ENCODE peak calls at places on chromosome 18, in nine cellular contexts. U, H, J, K, A, B, N, W and O are unnamed samples.

GRCh38 chr18:2657788-2658458 is 2.4 kb downstream of the SMCHD1 start:
- DNase-seq in U (no peak), H (no peak), J (no peak), K (no peak), A (peak), B (peak), N (peak), W (no peak), O (no peak)

GRCh38 chr18:2538236-2538635 is 33.1 kb downstream of the METTL4 start:
- DNase-seq in U (no peak), H (no peak), J (no peak), K (no peak), A (no peak), B (no peak), N (peak), W (no peak), O (no peak)

GRCh38 chr18:8948471-8949149 is 153.9 kb upstream of the NDUFV2 start:
- DNase-seq in U (no peak), H (no peak), J (no peak), K (peak), A (no peak), B (peak), N (peak), W (no peak), O (no peak)

GRCh38 chr18:8215741-8216140 is 393.5 kb upstream of the RAB12 start:
- DNase-seq in U (no peak), H (no peak), J (no peak), K (no peak), A (no peak), B (no peak), N (no peak), W (no peak), O (no peak)

GRCh38 chr18:48546411-48546810 is 7.6 kb downstream of the CTIF start:
- DNase-seq in U (no peak), H (no peak), J (no peak), K (no peak), A (no peak), B (peak), N (peak), W (no peak), O (no peak)

GRCh38 chr18:56661414-56662101 is 10.4 kb downstream of the WDR7 start:
- DNase-seq in U (no peak), H (no peak), J (no peak), K (no peak), A (no peak), B (no peak), N (peak), W (no peak), O (no peak)

GRCh38 chr18:13437801-13438506 is 219.4 kb downstream of the LDLRAD4 start:
- DNase-seq in U (no peak), H (peak), J (no peak), K (no peak), A (no peak), B (no peak), N (no peak), W (no peak), O (peak)

GRCh38 chr18:75167759-75168211 is 41.2 kb downstream of the PTGR3 start:
- DNase-seq in U (peak), H (no peak), J (peak), K (peak), A (no peak), B (no peak), N (no peak), W (no peak), O (no peak)

GRCh38 chr18:8969639-8970378 is 132.7 kb upstream of the NDUFV2 start:
- DNase-seq in U (no peak), H (no peak), J (no peak), K (no peak), A (no peak), B (no peak), N (no peak), W (no peak), O (no peak)

GRCh38 chr18:10291568-10291981 is 162.9 kb upstream of the APCDD1 start:
- DNase-seq in U (no peak), H (no peak), J (no peak), K (no peak), A (no peak), B (no peak), N (no peak), W (no peak), O (no peak)

GRCh38 chr18:4017479-4017878 is 437.6 kb downstream of the DLGAP1 start:
- DNase-seq in U (no peak), H (no peak), J (no peak), K (peak), A (peak), B (no peak), N (no peak), W (no peak), O (no peak)

GRCh38 chr18:79852561-79853302 is 55.0 kb downstream of the KCNG2 start:
- DNase-seq in U (no peak), H (no peak), J (peak), K (no peak), A (no peak), B (no peak), N (no peak), W (no peak), O (no peak)

GRCh38 chr18:3914116-3914515 is 464.1 kb downstream of the TGIF1 start:
- DNase-seq in U (no peak), H (no peak), J (peak), K (no peak), A (no peak), B (no peak), N (no peak), W (no peak), O (no peak)

GRCh38 chr18:59837586-59837985 is 62.2 kb upstream of the PMAIP1 start:
- DNase-seq in U (no peak), H (peak), J (no peak), K (peak), A (peak), B (peak), N (peak), W (peak), O (no peak)

GRCh38 chr18:73826098-73826497 is 321.5 kb downstream of the FBXO15 start:
- DNase-seq in U (no peak), H (no peak), J (no peak), K (no peak), A (no peak), B (no peak), N (no peak), W (no peak), O (no peak)

GRCh38 chr18:78741381-78742340 is 238.0 kb upstream of the SALL3 start:
- DNase-seq in U (no peak), H (no peak), J (no peak), K (no peak), A (no peak), B (no peak), N (no peak), W (no peak), O (no peak)

GRCh38 chr18:54148678-54149077 is 75.8 kb downstream of the MBD2 start:
- DNase-seq in U (no peak), H (no peak), J (no peak), K (no peak), A (no peak), B (no peak), N (no peak), W (no peak), O (no peak)